ENCODE peak calls at places on chromosomes 12 and 14, in four cellular contexts. One of them, this sample, is unnamed.

GRCh38 chr12:84842406-84843013 is 70.1 kb downstream of the SLC6A15 start:
- DNase-seq in HCT116: peak; percentile 28
- DNase-seq in Panc1: peak; percentile 17
- DNase-seq in K562: peak; percentile 8
- DNase-seq in this sample: peak; percentile 16

GRCh38 chr12:126353604-126354003 is 1288.4 kb downstream of the AACS start:
- DNase-seq in Panc1: no peak
- DNase-seq in K562: no peak
- DNase-seq in HCT116: no peak
- DNase-seq in this sample: no peak

GRCh38 chr12:130959632-130960031 is 5.9 kb downstream of the ADGRD1 start:
- DNase-seq in HCT116: no peak
- DNase-seq in Panc1: no peak
- DNase-seq in K562: no peak
- DNase-seq in this sample: no peak

GRCh38 chr14:72946491-72946890 is 20.2 kb downstream of the DCAF4 start:
- DNase-seq in K562: no peak
- DNase-seq in HCT116: no peak
- DNase-seq in Panc1: no peak
- DNase-seq in this sample: no peak

GRCh38 chr12:93352321-93352720 is 25.4 kb upstream of the NUDT4 start:
- DNase-seq in HCT116: no peak
- DNase-seq in K562: no peak
- DNase-seq in Panc1: no peak
- DNase-seq in this sample: no peak

GRCh38 chr14:96105921-96106441 is 66.8 kb downstream of the C14orf132 start:
- DNase-seq in K562: no peak
- DNase-seq in HCT116: no peak
- DNase-seq in Panc1: no peak
- DNase-seq in this sample: no peak

GRCh38 chr12:52235001-52235760 is 2.1 kb downstream of the KRT7 start:
- DNase-seq in K562: no peak
- DNase-seq in Panc1: no peak
- DNase-seq in HCT116: no peak
- DNase-seq in this sample: no peak

GRCh38 chr14:70692210-70692609 is 50.5 kb downstream of the TTC9 start:
- DNase-seq in K562: no peak
- DNase-seq in Panc1: no peak
- DNase-seq in HCT116: no peak
- DNase-seq in this sample: no peak

GRCh38 chr14:99325016-99325415 is 53.0 kb upstream of the BCL11B start:
- DNase-seq in HCT116: no peak
- DNase-seq in Panc1: no peak
- DNase-seq in K562: no peak
- DNase-seq in this sample: no peak

GRCh38 chr12:104049278-104050257 is at the start of gene GLT8D2:
- DNase-seq in K562: no peak
- DNase-seq in Panc1: no peak
- DNase-seq in HCT116: no peak
- DNase-seq in this sample: no peak

GRCh38 chr14:74085828-74086227 is 1.1 kb downstream of the LIN52 start:
- DNase-seq in HCT116: no peak
- DNase-seq in Panc1: no peak
- DNase-seq in K562: no peak
- DNase-seq in this sample: no peak

GRCh38 chr12:66149702-66150398 is 19.3 kb upstream of the LLPH start:
- DNase-seq in Panc1: no peak
- DNase-seq in K562: no peak
- DNase-seq in HCT116: no peak
- DNase-seq in this sample: no peak

GRCh38 chr14:59306775-59307174 is 118.3 kb downstream of the DAAM1 start:
- DNase-seq in HCT116: no peak
- DNase-seq in Panc1: no peak
- DNase-seq in K562: no peak
- DNase-seq in this sample: no peak

GRCh38 chr14:94379291-94380224 is 8.8 kb downstream of the SERPINA1 start:
- DNase-seq in Panc1: no peak
- DNase-seq in HCT116: no peak
- DNase-seq in K562: no peak
- DNase-seq in this sample: no peak

DNA sequence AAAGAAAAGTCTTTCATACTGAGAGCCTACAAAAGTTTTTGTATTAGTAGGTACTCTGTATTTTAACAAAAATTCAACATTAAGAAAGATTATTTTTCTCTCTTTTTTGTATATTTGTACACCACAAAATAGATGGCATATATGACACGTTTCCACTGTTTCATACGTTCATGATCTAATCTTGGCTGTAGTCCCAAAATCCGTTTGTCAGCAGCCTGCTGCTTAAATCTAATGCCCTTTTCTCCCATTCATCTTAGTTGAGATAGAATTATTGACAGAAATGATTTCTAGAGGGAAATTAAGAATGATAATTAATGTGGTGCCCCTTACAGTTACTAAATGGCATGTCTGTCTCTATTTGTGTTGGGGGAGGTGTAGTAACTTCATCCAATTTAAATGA is 140.7 kb upstream of the NOVA1 start:
- DNase-seq in Panc1: no peak
- DNase-seq in HCT116: no peak
- DNase-seq in K562: no peak
- DNase-seq in this sample: no peak
- TF ChIP-seq TCF7L2 in Panc1: no peak
- TF ChIP-seq TCF7L2 in HCT116: no peak
- TF ChIP-seq TCF7L2 in K562: no peak
- TF ChIP-seq TCF7L2 in this sample: no peak

GRCh38 chr12:69927145-69927544 is 102.1 kb downstream of the MYRFL start:
- DNase-seq in Panc1: no peak
- DNase-seq in K562: no peak
- DNase-seq in HCT116: no peak
- DNase-seq in this sample: no peak
- TF ChIP-seq TCF7L2 in Panc1: no peak
- TF ChIP-seq TCF7L2 in K562: no peak
- TF ChIP-seq TCF7L2 in HCT116: no peak
- TF ChIP-seq TCF7L2 in this sample: no peak

DNA sequence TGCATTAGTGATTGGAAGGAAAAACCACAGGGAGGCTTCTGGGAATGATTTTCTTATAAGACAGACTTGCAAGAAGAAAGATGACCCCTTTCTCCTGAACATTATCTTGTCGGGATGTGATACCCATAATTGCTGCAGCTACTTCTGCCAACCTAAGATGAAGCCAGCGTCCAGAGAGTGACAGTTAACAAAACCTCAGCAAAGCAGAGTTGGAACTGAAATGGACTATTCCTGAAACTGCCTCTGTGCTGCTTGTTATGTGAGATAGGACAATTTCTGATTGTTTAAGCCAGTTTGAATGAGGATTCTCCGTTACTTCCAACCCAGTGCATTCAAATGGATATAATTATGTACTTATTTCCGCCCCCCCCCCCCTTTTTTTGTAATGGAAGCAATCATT is 204.5 kb downstream of the ERC1 start:
- DNase-seq in Panc1: no peak
- DNase-seq in K562: no peak
- DNase-seq in HCT116: no peak
- DNase-seq in this sample: no peak
- TF ChIP-seq TCF7L2 in Panc1: no peak
- TF ChIP-seq TCF7L2 in K562: no peak
- TF ChIP-seq TCF7L2 in HCT116: no peak
- TF ChIP-seq TCF7L2 in this sample: no peak

DNA sequence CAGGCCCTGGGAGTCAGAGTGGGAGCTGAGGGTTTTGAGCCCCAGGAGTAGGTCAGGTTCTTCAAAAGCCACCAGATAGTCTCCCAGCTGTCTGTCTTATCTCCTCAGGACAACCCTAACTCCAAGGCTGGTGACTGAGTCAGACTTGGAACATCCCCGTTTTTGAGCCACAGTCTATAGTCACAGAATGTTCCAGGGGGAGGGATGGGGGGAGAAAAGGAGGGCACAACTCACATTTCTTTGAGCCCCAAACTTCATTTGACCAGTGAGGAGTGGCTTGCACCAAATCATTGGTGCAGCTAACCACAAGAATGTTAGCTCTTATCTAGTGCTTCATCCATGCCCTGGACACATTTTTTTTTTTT is 243.8 kb downstream of the ZFP36L1 start:
- DNase-seq in Panc1: no peak
- DNase-seq in HCT116: peak; percentile 74
- DNase-seq in K562: no peak
- DNase-seq in this sample: no peak
- TF ChIP-seq TCF7L2 in Panc1: no peak
- TF ChIP-seq TCF7L2 in HCT116: no peak
- TF ChIP-seq TCF7L2 in K562: no peak
- TF ChIP-seq TCF7L2 in this sample: no peak

DNA sequence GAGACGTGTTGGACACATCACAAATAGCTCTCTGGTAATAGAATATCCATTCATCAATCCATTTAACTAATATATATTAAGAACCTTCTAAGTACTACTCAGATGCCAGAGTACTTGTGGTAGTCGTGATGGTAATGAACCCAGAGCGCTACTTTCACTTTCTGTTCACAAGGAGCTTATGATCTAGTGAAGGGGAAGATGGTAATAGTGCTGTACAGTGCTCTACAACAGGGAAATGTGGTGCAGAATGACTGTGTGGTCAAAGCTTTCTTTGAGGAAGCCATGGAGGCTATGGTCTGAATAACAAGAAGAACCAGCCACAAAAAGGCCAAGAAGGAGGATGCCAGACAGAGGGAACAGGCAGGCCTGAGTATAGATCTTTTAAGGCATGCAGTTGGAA is 212.0 kb downstream of the PTPRO start:
- DNase-seq in HCT116: no peak
- DNase-seq in K562: no peak
- DNase-seq in Panc1: no peak
- DNase-seq in this sample: no peak
- TF ChIP-seq TCF7L2 in HCT116: no peak
- TF ChIP-seq TCF7L2 in K562: no peak
- TF ChIP-seq TCF7L2 in Panc1: no peak
- TF ChIP-seq TCF7L2 in this sample: no peak

DNA sequence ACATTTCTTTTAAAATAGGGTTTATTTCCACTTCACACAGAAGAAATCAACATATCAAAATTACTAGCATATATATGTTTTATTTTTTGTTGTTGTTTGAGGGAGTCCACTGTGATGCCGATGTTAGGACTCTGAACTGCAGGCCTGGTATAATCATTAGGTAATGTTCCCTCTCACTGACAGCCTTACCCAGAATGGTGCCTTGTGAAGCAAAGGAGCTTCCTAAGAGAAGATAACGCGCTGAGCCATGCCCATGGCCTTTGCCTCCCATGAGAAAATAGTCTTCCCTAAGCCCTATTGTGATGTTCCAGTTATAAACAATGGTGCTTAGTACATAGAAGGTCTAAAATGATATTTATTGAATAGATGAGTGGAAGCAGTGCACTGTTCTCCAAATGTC is 12.0 kb downstream of the GNG2 start:
- DNase-seq in K562: no peak
- DNase-seq in Panc1: no peak
- DNase-seq in HCT116: no peak
- DNase-seq in this sample: no peak
- TF ChIP-seq TCF7L2 in K562: no peak
- TF ChIP-seq TCF7L2 in Panc1: no peak
- TF ChIP-seq TCF7L2 in HCT116: no peak
- TF ChIP-seq TCF7L2 in this sample: no peak

GRCh38 chr12:34390171-34390841 is 368.0 kb downstream of the ALG10 start:
- DNase-seq in Panc1: no peak
- DNase-seq in HCT116: no peak
- DNase-seq in K562: no peak
- DNase-seq in this sample: no peak
- TF ChIP-seq TCF7L2 in Panc1: no peak
- TF ChIP-seq TCF7L2 in HCT116: no peak
- TF ChIP-seq TCF7L2 in K562: no peak
- TF ChIP-seq TCF7L2 in this sample: no peak

GRCh38 chr12:77062846-77063461 is 2.4 kb downstream of the E2F7 start:
- DNase-seq in HCT116: no peak
- DNase-seq in Panc1: peak; percentile 64
- DNase-seq in K562: no peak
- DNase-seq in this sample: no peak

GRCh38 chr12:77058740-77059139 is 6.6 kb downstream of the E2F7 start:
- DNase-seq in K562: no peak
- DNase-seq in HCT116: no peak
- DNase-seq in Panc1: no peak
- DNase-seq in this sample: no peak

GRCh38 chr12:77060883-77061240 is 4.5 kb downstream of the E2F7 start:
- DNase-seq in HCT116: no peak
- DNase-seq in K562: no peak
- DNase-seq in Panc1: no peak
- DNase-seq in this sample: no peak

GRCh38 chr12:77062396-77062795 is 3.0 kb downstream of the E2F7 start:
- DNase-seq in K562: no peak
- DNase-seq in Panc1: no peak
- DNase-seq in HCT116: no peak
- DNase-seq in this sample: no peak

GRCh38 chr12:77060136-77060882 is 5.1 kb downstream of the E2F7 start:
- DNase-seq in Panc1: no peak
- DNase-seq in K562: no peak
- DNase-seq in HCT116: no peak
- DNase-seq in this sample: no peak
- TF ChIP-seq TCF7L2 in Panc1: no peak
- TF ChIP-seq TCF7L2 in K562: no peak
- TF ChIP-seq TCF7L2 in HCT116: no peak
- TF ChIP-seq TCF7L2 in this sample: no peak

GRCh38 chr12:25960176-25960575 is 1.7 kb downstream of the RASSF8 start:
- DNase-seq in K562: no peak
- DNase-seq in Panc1: no peak
- DNase-seq in HCT116: no peak
- DNase-seq in this sample: no peak

GRCh38 chr12:25959069-25959961 is 833 bp downstream of the RASSF8 start:
- DNase-seq in K562: no peak
- DNase-seq in HCT116: no peak
- DNase-seq in Panc1: no peak
- DNase-seq in this sample: no peak

GRCh38 chr12:25965682-25966081 is 7.2 kb downstream of the RASSF8 start:
- DNase-seq in HCT116: no peak
- DNase-seq in Panc1: no peak
- DNase-seq in K562: no peak
- DNase-seq in this sample: no peak

GRCh38 chr12:25960926-25961325 is 2.4 kb downstream of the RASSF8 start:
- DNase-seq in Panc1: no peak
- DNase-seq in HCT116: no peak
- DNase-seq in K562: no peak
- DNase-seq in this sample: no peak

DNA sequence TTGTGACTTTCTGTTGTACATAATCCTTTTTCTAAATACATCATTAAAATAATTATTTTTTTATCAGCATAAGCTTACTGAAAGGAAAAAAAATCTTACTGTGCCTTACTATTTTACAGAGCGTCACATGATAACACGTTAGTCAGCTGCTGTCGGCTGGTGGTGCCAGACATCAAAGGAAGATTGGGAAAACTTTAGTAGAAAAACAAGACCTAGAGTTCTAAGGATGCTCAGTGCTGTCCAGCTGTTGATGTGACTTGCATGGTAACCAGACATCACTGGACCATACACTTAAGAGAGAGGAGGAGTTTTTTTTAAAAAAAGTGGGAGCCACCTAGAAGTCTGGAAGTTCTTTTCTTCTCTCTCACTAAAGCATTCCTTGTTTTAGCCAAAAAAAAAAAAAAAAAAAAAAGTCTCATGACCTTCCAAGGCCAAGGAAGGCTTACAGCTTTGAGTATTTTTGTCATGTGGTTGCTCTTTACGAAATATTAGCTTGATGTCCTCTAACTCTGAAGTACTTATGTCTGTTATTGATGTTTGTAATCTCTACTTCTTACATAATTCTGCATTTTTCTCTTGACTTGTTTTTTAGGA is 4.5 kb downstream of the RASSF8 start:
- DNase-seq in K562: no peak
- DNase-seq in HCT116: no peak
- DNase-seq in Panc1: no peak
- DNase-seq in this sample: no peak
- TF ChIP-seq TCF7L2 in K562: no peak
- TF ChIP-seq TCF7L2 in HCT116: no peak
- TF ChIP-seq TCF7L2 in Panc1: peak; percentile 68
- TF ChIP-seq TCF7L2 in this sample: no peak